ENCODE peak calls at places on chromosome 5, in six cellular contexts. W, Q, F, I, U and A are unnamed samples.

GRCh38 chr5:114325552-114325951 is 36.3 kb upstream of the KCNN2 start:
- DNase-seq in W (no peak), Q (no peak), F (no peak), I (no peak), U (no peak), A (no peak)

GRCh38 chr5:40401281-40401680 is 278.4 kb upstream of the PTGER4 start:
- DNase-seq in W (no peak), Q (no peak), F (no peak), I (no peak), U (no peak), A (peak; percentile 65)

GRCh38 chr5:41392016-41392415 is 118.4 kb downstream of the PLCXD3 start:
- DNase-seq in W (no peak), Q (no peak), F (no peak), I (no peak), U (no peak), A (no peak)

GRCh38 chr5:128258387-128258786 is 174.8 kb downstream of the SLC12A2 start:
- DNase-seq in W (no peak), Q (no peak), F (no peak), I (no peak), U (no peak), A (no peak)

GRCh38 chr5:103452666-103453065 is 109.9 kb downstream of the NUDT12 start:
- DNase-seq in W (no peak), Q (no peak), F (no peak), I (no peak), U (no peak), A (no peak)

GRCh38 chr5:109898547-109899544 is 209.1 kb downstream of the MAN2A1 start:
- DNase-seq in W (no peak), Q (no peak), F (no peak), I (no peak), U (no peak), A (no peak)

GRCh38 chr5:77390795-77391194 is 101.3 kb downstream of the WDR41 start:
- DNase-seq in W (no peak), Q (no peak), F (no peak), I (no peak), U (no peak), A (no peak)

GRCh38 chr5:171484460-171484899 is 65.0 kb downstream of the FGF18 start:
- DNase-seq in W (peak; percentile 66), Q (peak; percentile 44), F (peak; percentile 42), I (no peak), U (no peak), A (peak; percentile 26)

GRCh38 chr5:96254980-96255681 is 177.9 kb downstream of the PCSK1 start:
- DNase-seq in W (no peak), Q (no peak), F (no peak), I (no peak), U (no peak), A (peak; percentile 60)

GRCh38 chr5:132812123-132812948 is 766 bp upstream of the SOWAHA start:
- DNase-seq in W (no peak), Q (no peak), F (no peak), I (no peak), U (peak; percentile 29), A (no peak)

GRCh38 chr5:142301487-142302035 is 23.3 kb downstream of the SPRY4 start:
- DNase-seq in W (no peak), Q (no peak), F (no peak), I (no peak), U (no peak), A (no peak)

GRCh38 chr5:95817430-95817829 is 5.1 kb downstream of the GLRX start:
- DNase-seq in W (no peak), Q (no peak), F (no peak), I (no peak), U (no peak), A (no peak)

GRCh38 chr5:71757590-71758543 is 38.8 kb downstream of the CARTPT start:
- DNase-seq in W (no peak), Q (no peak), F (peak; percentile 25), I (no peak), U (peak; percentile 24), A (peak; percentile 68)

GRCh38 chr5:68983959-68984358 is 109.9 kb upstream of the SLC30A5 start:
- DNase-seq in W (no peak), Q (no peak), F (no peak), I (no peak), U (no peak), A (no peak)